ENCODE peak calls at places on chromosomes 12 and 14, in four cellular contexts. Q is stomach, J is gastrocnemius medialis, W is heart left ventricle. D is an unnamed sample. For H3K4me1, the result is how much of the 10 kb centered on the place peaks cover.

GRCh38 chr14:84390010-84390409 is 1139.9 kb upstream of the FLRT2 start:
- DNase-seq in Q (no peak), J (no peak), W (no peak), D (no peak)

GRCh38 chr14:66225337-66225736 is 260.8 kb upstream of the CCDC196 start:
- DNase-seq in Q (no peak), J (no peak), W (no peak), D (no peak)

GRCh38 chr12:32501835-32502333 is 102.5 kb downstream of the FGD4 start:
- DNase-seq in Q (peak), J (peak), W (peak), D (no peak)

GRCh38 chr12:92470608-92471021 is 232.2 kb upstream of the PLEKHG7 start:
- DNase-seq in Q (no peak), J (no peak), W (no peak), D (no peak)

GRCh38 chr12:89657090-89657489 is 51.5 kb downstream of the ATP2B1 start:
- DNase-seq in Q (no peak), J (no peak), W (no peak), D (no peak)

GRCh38 chr14:22982013-22982476 is 306 bp downstream of the AJUBA start:
- DNase-seq in Q (no peak), J (no peak), W (no peak), D (no peak)

GRCh38 chr12:73225371-73225937 is 953.3 kb downstream of the TRHDE start:
- DNase-seq in Q (no peak), J (no peak), W (no peak), D (no peak)

GRCh38 chr12:65189028-65189718 is 19.8 kb downstream of the LEMD3 start:
- DNase-seq in Q (no peak), J (no peak), W (no peak), D (no peak)

GRCh38 chr12:46430340-46430948 is 57.9 kb upstream of the SLC38A2 start:
- DNase-seq in Q (no peak), J (no peak), W (no peak), D (no peak)

GRCh38 chr14:26870722-26871121 is 272.9 kb upstream of the NOVA1 start:
- DNase-seq in Q (no peak), J (peak), W (no peak), D (no peak)

GRCh38 chr14:77950371-77950770 is 150.5 kb downstream of the ADCK1 start:
- DNase-seq in Q (no peak), J (no peak), W (peak), D (no peak)

GRCh38 chr12:88247241-88247643 is 105.1 kb downstream of the TMTC3 start:
- DNase-seq in Q (no peak), J (no peak), W (no peak), D (no peak)

GRCh38 chr14:82075566-82075965 is 541.9 kb upstream of the SEL1L start:
- DNase-seq in Q (peak), J (no peak), W (peak), D (no peak)

GRCh38 chr12:93638095-93638494 is 39.1 kb upstream of the CRADD start:
- DNase-seq in Q (no peak), J (no peak), W (no peak), D (no peak)

GRCh38 chr12:116916122-116916521 is 5.4 kb downstream of the FBXW8 start:
- DNase-seq in Q (no peak), J (no peak), W (no peak), D (no peak)

GRCh38 chr14:64636980-64637429 is 67.2 kb upstream of the PLEKHG3 start:
- DNase-seq in Q (no peak), J (no peak), W (no peak), D (no peak)

GRCh38 chr12:64332938-64333337 is 57.6 kb downstream of the C12orf56 start:
- DNase-seq in Q (no peak), J (no peak), W (no peak), D (no peak)

GRCh38 chr12:29073631-29074239 is 75.3 kb upstream of the FAR2 start:
- DNase-seq in Q (no peak), J (no peak), W (no peak), D (no peak)

DNA sequence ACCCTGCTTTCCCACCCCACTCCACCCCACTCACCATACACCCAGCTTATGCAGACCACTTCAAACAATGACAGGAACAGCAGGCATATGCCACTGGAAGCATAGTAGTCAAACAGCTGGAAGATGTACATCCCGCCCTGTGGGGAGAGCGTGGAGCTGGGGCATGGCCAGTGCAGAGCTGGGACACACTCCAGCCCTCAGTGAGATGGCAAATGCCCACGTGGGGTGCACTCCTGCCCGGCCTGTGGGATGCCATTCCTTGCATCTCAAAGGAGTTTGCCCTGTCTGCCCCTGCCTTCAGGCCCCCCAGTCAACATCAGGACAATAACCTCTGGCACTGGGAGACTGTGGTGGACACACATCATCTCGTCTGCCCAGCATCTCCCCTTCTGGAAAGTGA is 18.8 kb downstream of the SLC6A12 start:
- DNase-seq in Q (no peak), J (no peak), W (no peak), D (no peak)
- TF ChIP-seq POLR2A in Q (no peak), J (no peak), W (no peak), D (no peak)

GRCh38 chr14:100106260-100106659 is 41.0 kb downstream of the EVL start:
- DNase-seq in Q (no peak), J (no peak), W (no peak), D (peak)

GRCh38 chr14:100103261-100104005 is 38.2 kb downstream of the EVL start:
- DNase-seq in Q (no peak), J (no peak), W (peak), D (peak)

GRCh38 chr14:100104006-100104352 is 38.8 kb downstream of the EVL start:
- DNase-seq in Q (no peak), J (no peak), W (no peak), D (peak)

GRCh38 chr14:100105357-100106169 is 40.3 kb downstream of the EVL start:
- DNase-seq in Q (no peak), J (no peak), W (no peak), D (peak)

GRCh38 chr14:100104523-100105300 is 39.5 kb downstream of the EVL start:
- DNase-seq in Q (no peak), J (no peak), W (no peak), D (peak)
- TF ChIP-seq CTCF in Q (no peak), J (no peak), W (no peak), D (no peak)

DNA sequence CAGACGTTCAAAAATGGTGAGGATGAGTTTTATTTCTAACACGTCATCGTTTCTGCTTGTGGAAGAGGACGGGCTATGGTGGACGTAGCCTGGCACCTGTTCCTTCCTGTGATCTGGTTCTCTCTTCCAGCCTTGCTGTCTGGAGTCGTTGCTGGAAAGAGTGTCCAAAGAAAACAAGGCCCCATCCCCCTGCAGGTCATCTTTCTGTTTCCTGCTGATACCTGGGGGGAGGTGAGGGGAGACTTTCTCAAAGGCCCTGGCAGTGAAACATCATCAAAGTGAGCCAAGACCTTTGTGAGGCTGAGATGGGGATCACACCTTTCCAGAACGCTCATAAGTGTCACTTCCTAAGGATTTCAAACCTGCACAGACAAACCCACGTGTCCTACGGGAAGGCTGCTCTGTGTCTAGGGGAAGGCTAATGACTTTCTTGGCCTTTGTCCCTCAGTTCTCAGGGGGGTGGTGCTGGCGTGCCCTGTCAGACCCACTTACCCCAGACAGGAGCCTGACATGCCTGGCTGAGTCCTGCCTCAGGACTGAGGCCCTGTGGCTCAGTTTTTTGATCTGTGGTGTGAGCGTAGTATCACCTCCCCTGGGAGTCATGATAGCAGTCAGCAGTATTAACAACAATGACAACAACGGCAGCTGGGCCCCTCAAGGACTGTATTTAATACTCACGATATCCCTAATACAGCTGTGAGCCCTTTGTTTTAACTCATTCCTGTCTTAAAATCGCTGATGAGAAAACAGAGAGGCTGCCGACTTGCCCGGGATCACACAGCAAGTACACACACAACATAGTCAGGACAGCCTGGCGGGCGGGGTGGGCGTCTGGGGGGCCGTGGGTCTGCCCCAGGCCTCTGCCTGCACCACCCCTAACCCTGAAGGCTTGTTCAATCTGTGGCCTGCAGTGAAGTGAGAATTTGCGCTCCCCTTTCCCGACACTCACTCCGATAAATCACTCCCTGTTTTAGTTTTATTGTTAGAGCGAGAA is 235.3 kb downstream of the SLC41A2 start:
- DNase-seq in Q (no peak), J (no peak), W (peak), D (no peak)
- H3K4me1 ChIP-seq in Q (under half), J (under half), W (under half), D (under half)

GRCh38 chr14:50230601-50231474 is 540 bp downstream of the SOS2 start:
- DNase-seq in Q (peak), J (peak), W (peak), D (peak)
- TF ChIP-seq POLR2A in Q (no peak), J (no peak), W (no peak), D (no peak)

GRCh38 chr12:96989916-96990315 is 82.9 kb downstream of the NEDD1 start:
- DNase-seq in Q (no peak), J (no peak), W (no peak), D (no peak)
- TF ChIP-seq CTCF in Q (no peak), J (no peak), W (no peak), D (no peak)

GRCh38 chr14:38201137-38201828 is 6.4 kb upstream of the SSTR1 start:
- DNase-seq in Q (no peak), J (no peak), W (no peak), D (no peak)
- H3K4me1 ChIP-seq in Q (under half), J (under half), W (under half), D (under half)

GRCh38 chr14:20417250-20418186 is 4.2 kb upstream of the TEP1 start:
- DNase-seq in Q (no peak), J (no peak), W (no peak), D (no peak)

GRCh38 chr14:20421267-20421666 is 8.0 kb upstream of the TEP1 start:
- DNase-seq in Q (no peak), J (no peak), W (no peak), D (no peak)

GRCh38 chr14:20415723-20416622 is 2.7 kb upstream of the TEP1 start:
- DNase-seq in Q (no peak), J (no peak), W (no peak), D (no peak)

GRCh38 chr14:20419404-20419803 is 6.1 kb upstream of the TEP1 start:
- DNase-seq in Q (no peak), J (no peak), W (no peak), D (no peak)

DNA sequence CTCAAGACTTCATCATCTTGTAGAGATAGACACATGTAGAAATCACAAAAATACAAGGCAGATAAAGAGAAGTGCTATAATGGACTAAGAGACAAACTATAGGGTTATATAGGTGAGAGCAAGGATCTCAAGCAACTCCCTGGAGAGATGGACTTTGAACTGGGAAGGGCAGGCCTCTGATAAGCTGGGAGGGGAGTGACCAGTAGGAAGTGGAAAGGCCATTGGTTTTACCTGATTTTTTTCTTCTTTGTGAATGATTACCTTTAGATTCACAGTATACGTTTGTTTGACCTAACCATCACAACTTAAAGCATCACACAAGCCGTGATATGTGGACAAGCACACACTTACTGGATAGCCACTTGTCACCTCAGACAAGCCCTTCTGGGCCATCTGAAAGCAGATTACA is 5.2 kb upstream of the TEP1 start:
- DNase-seq in Q (peak), J (no peak), W (no peak), D (no peak)
- TF ChIP-seq POLR2A in Q (no peak), J (no peak), W (no peak), D (no peak)

DNA sequence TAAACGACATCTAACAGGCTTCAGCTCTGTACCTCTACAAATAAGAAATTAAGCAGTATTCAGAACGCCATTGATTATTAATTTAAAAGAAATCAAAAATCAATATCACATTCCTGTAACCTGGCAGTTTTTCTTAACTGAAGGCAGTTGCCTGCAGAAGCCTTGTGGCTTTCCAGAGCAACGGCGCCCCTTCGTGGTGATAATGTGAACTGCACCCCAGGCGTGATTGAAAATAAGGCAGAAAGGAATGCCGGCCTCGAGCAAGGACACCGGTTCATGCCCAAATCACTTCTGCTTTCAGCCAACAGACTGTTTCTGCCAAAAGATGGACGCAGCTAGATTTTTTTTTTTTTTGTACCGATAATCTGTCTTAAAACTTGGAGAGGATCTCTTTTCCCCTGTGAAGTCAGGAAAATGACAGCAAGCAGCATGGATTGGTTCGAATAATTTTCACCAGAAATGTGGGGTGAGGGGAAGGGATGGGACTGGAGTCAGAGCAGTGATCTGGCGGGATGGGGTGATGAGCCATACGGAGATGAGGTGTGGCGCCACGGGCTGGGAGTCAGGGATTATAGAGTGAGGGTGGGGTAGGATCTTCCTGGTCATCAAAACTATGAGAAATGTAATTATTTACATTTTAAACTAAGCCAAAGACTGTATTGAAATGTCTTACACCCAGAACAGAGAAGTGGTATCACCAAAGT is 473.0 kb downstream of the DPF3 start:
- DNase-seq in Q (peak), J (peak), W (peak), D (peak)
- TF ChIP-seq CTCF in Q (no peak), J (peak), W (peak), D (peak)

GRCh38 chr14:99224948-99225347 is 47.0 kb downstream of the BCL11B start:
- DNase-seq in Q (no peak), J (no peak), W (no peak), D (no peak)

GRCh38 chr14:99217556-99217955 is 54.4 kb downstream of the BCL11B start:
- DNase-seq in Q (no peak), J (no peak), W (no peak), D (no peak)

GRCh38 chr14:99225804-99226203 is 46.2 kb downstream of the BCL11B start:
- DNase-seq in Q (no peak), J (no peak), W (no peak), D (no peak)

GRCh38 chr14:99224116-99224910 is 47.7 kb downstream of the BCL11B start:
- DNase-seq in Q (no peak), J (no peak), W (no peak), D (no peak)

GRCh38 chr14:99221445-99221844 is 50.6 kb downstream of the BCL11B start:
- DNase-seq in Q (no peak), J (no peak), W (no peak), D (no peak)
- H3K4me1 ChIP-seq in Q (under half), J (under half), W (under half), D (under half)

GRCh38 chr14:58985786-58986185 is 202.7 kb upstream of the DAAM1 start:
- DNase-seq in Q (no peak), J (no peak), W (no peak), D (no peak)
- TF ChIP-seq POLR2A in Q (no peak), J (no peak), W (no peak), D (no peak)

D was measured in suprapubic skin.